ENCODE peak calls at places on chromosomes 6 and 20, in five cellular contexts. K, C, Z, D and T are unnamed samples.

GRCh38 chr6:139881728-139882211 is 507.3 kb upstream of the CITED2 start:
- DNase-seq in Z (no peak), K (peak; percentile 85), C (peak; percentile 53), D (no peak), T (peak; percentile 59)

GRCh38 chr6:6176829-6177228 is 143.6 kb downstream of the F13A1 start:
- DNase-seq in K (no peak), D (no peak), C (no peak), Z (no peak), T (no peak)

GRCh38 chr20:63123326-63123725 is 92.6 kb downstream of the YTHDF1 start:
- DNase-seq in Z (no peak), D (peak; percentile 42), K (no peak), C (no peak), T (no peak)

GRCh38 chr6:157443066-157443800 is 62.2 kb downstream of the ZDHHC14 start:
- DNase-seq in K (no peak), Z (peak; percentile 39), D (no peak), C (no peak), T (peak; percentile 86)

GRCh38 chr6:130761286-130761685 is 65.9 kb upstream of the SMLR1 start:
- DNase-seq in C (no peak), D (no peak), Z (no peak), K (no peak), T (no peak)

GRCh38 chr20:10708342-10709185 is 34.8 kb upstream of the JAG1 start:
- DNase-seq in Z (peak; percentile 55), K (no peak), C (no peak), D (no peak), T (peak; percentile 95)

GRCh38 chr6:132763269-132763668 is 5.6 kb upstream of the VNN2 start:
- DNase-seq in D (no peak), Z (no peak), C (no peak), K (no peak), T (no peak)

GRCh38 chr6:88177961-88178464 is 11.9 kb upstream of the CNR1 start:
- DNase-seq in C (no peak), Z (no peak), D (no peak), K (no peak), T (peak; percentile 80)

GRCh38 chr6:143125896-143126573 is 65.3 kb downstream of the AIG1 start:
- DNase-seq in K (no peak), D (no peak), Z (no peak), C (no peak), T (no peak)

GRCh38 chr20:41370176-41370575 is 3.6 kb upstream of the EMILIN3 start:
- DNase-seq in C (no peak), Z (no peak), K (no peak), D (no peak), T (no peak)

GRCh38 chr6:34425132-34425497 is 754 bp downstream of the RPS10 start:
- DNase-seq in Z (no peak), K (no peak), D (no peak), C (no peak), T (no peak)

GRCh38 chr20:9035129-9035528 is 33.8 kb upstream of the PLCB4 start:
- DNase-seq in D (no peak), K (peak; percentile 74), Z (peak; percentile 72), C (peak; percentile 21), T (peak; percentile 92)

GRCh38 chr6:107715523-107716321 is 108.4 kb downstream of the SCML4 start:
- DNase-seq in C (no peak), Z (no peak), K (no peak), D (no peak), T (no peak)

GRCh38 chr6:25371037-25371347 is 91.8 kb downstream of the CARMIL1 start:
- DNase-seq in D (no peak), C (no peak), K (no peak), Z (no peak), T (no peak)